ENCODE peak calls at places on chromosomes 2 and 18, in nine cellular contexts. One of them, this sample, is unnamed.

GRCh38 chr2:9408641-9409151 is 14.6 kb downstream of the ITGB1BP1 start:
- DNase-seq in Peyer's patch: no peak
- DNase-seq in body of pancreas: no peak
- DNase-seq in PC-9: peak
- DNase-seq in CD4-positive, alpha-beta T cell: no peak
- DNase-seq in ovary: no peak
- DNase-seq in IMR-90: no peak
- DNase-seq in foreskin keratinocyte: peak
- DNase-seq in astrocyte: peak
- DNase-seq in this sample: no peak

GRCh38 chr18:35968278-35968880 is 4.1 kb upstream of the RMP24 start:
- DNase-seq in Peyer's patch: no peak
- DNase-seq in body of pancreas: no peak
- DNase-seq in PC-9: no peak
- DNase-seq in CD4-positive, alpha-beta T cell: no peak
- DNase-seq in ovary: no peak
- DNase-seq in IMR-90: no peak
- DNase-seq in foreskin keratinocyte: peak
- DNase-seq in astrocyte: no peak
- DNase-seq in this sample: no peak

GRCh38 chr2:39665811-39666488 is at the start of gene TMEM178A:
- DNase-seq in Peyer's patch: no peak
- DNase-seq in body of pancreas: peak
- DNase-seq in PC-9: no peak
- DNase-seq in CD4-positive, alpha-beta T cell: no peak
- DNase-seq in ovary: peak
- DNase-seq in IMR-90: no peak
- DNase-seq in foreskin keratinocyte: no peak
- DNase-seq in astrocyte: no peak
- DNase-seq in this sample: no peak

GRCh38 chr18:48572402-48573126 is 33.7 kb downstream of the CTIF start:
- DNase-seq in Peyer's patch: no peak
- DNase-seq in body of pancreas: no peak
- DNase-seq in PC-9: no peak
- DNase-seq in CD4-positive, alpha-beta T cell: no peak
- DNase-seq in ovary: no peak
- DNase-seq in IMR-90: no peak
- DNase-seq in foreskin keratinocyte: no peak
- DNase-seq in astrocyte: no peak
- DNase-seq in this sample: no peak

GRCh38 chr18:79526468-79527460 is 131.0 kb downstream of the NFATC1 start:
- DNase-seq in Peyer's patch: no peak
- DNase-seq in body of pancreas: no peak
- DNase-seq in PC-9: no peak
- DNase-seq in CD4-positive, alpha-beta T cell: no peak
- DNase-seq in ovary: peak
- DNase-seq in IMR-90: no peak
- DNase-seq in foreskin keratinocyte: no peak
- DNase-seq in astrocyte: no peak
- DNase-seq in this sample: no peak

GRCh38 chr2:166090900-166091299 is 36.9 kb downstream of the SCN1A start:
- DNase-seq in Peyer's patch: no peak
- DNase-seq in body of pancreas: no peak
- DNase-seq in PC-9: no peak
- DNase-seq in CD4-positive, alpha-beta T cell: no peak
- DNase-seq in ovary: no peak
- DNase-seq in IMR-90: peak
- DNase-seq in foreskin keratinocyte: no peak
- DNase-seq in astrocyte: peak
- DNase-seq in this sample: no peak

GRCh38 chr2:58291726-58292430 is 50.8 kb upstream of the FANCL start:
- DNase-seq in Peyer's patch: no peak
- DNase-seq in body of pancreas: no peak
- DNase-seq in PC-9: no peak
- DNase-seq in CD4-positive, alpha-beta T cell: no peak
- DNase-seq in ovary: no peak
- DNase-seq in IMR-90: no peak
- DNase-seq in foreskin keratinocyte: no peak
- DNase-seq in astrocyte: no peak
- DNase-seq in this sample: no peak

GRCh38 chr18:48351216-48352050 is 57.8 kb downstream of the ZBTB7C start:
- DNase-seq in Peyer's patch: no peak
- DNase-seq in body of pancreas: no peak
- DNase-seq in PC-9: no peak
- DNase-seq in CD4-positive, alpha-beta T cell: no peak
- DNase-seq in ovary: no peak
- DNase-seq in IMR-90: no peak
- DNase-seq in foreskin keratinocyte: no peak
- DNase-seq in astrocyte: no peak
- DNase-seq in this sample: no peak

GRCh38 chr18:34222025-34222395 is 2.7 kb downstream of the NOL4 start:
- DNase-seq in Peyer's patch: no peak
- DNase-seq in body of pancreas: no peak
- DNase-seq in PC-9: no peak
- DNase-seq in CD4-positive, alpha-beta T cell: no peak
- DNase-seq in ovary: no peak
- DNase-seq in IMR-90: no peak
- DNase-seq in foreskin keratinocyte: no peak
- DNase-seq in astrocyte: no peak
- DNase-seq in this sample: no peak

GRCh38 chr2:174618179-174618578 is 20.6 kb upstream of the WIPF1 start:
- DNase-seq in Peyer's patch: no peak
- DNase-seq in body of pancreas: no peak
- DNase-seq in PC-9: no peak
- DNase-seq in CD4-positive, alpha-beta T cell: no peak
- DNase-seq in ovary: no peak
- DNase-seq in IMR-90: no peak
- DNase-seq in foreskin keratinocyte: no peak
- DNase-seq in astrocyte: no peak
- DNase-seq in this sample: no peak

GRCh38 chr2:75491129-75491753 is 69.5 kb downstream of the EVA1A start:
- DNase-seq in Peyer's patch: no peak
- DNase-seq in body of pancreas: no peak
- DNase-seq in PC-9: no peak
- DNase-seq in CD4-positive, alpha-beta T cell: no peak
- DNase-seq in ovary: no peak
- DNase-seq in IMR-90: no peak
- DNase-seq in foreskin keratinocyte: no peak
- DNase-seq in astrocyte: peak
- DNase-seq in this sample: no peak

GRCh38 chr2:121694398-121695178 is 42.1 kb downstream of the NIFK start:
- DNase-seq in Peyer's patch: no peak
- DNase-seq in body of pancreas: no peak
- DNase-seq in PC-9: no peak
- DNase-seq in CD4-positive, alpha-beta T cell: no peak
- DNase-seq in ovary: no peak
- DNase-seq in IMR-90: peak
- DNase-seq in foreskin keratinocyte: no peak
- DNase-seq in astrocyte: peak
- DNase-seq in this sample: no peak

GRCh38 chr2:23351388-23352141 is 33.4 kb upstream of the KLHL29 start:
- DNase-seq in Peyer's patch: peak
- DNase-seq in body of pancreas: peak
- DNase-seq in PC-9: no peak
- DNase-seq in CD4-positive, alpha-beta T cell: peak
- DNase-seq in ovary: peak
- DNase-seq in IMR-90: peak
- DNase-seq in foreskin keratinocyte: no peak
- DNase-seq in astrocyte: peak
- DNase-seq in this sample: peak

GRCh38 chr2:172095146-172095904 is 7.4 kb downstream of the DLX2 start:
- DNase-seq in Peyer's patch: peak
- DNase-seq in body of pancreas: no peak
- DNase-seq in PC-9: peak
- DNase-seq in CD4-positive, alpha-beta T cell: peak
- DNase-seq in ovary: peak
- DNase-seq in IMR-90: peak
- DNase-seq in foreskin keratinocyte: peak
- DNase-seq in astrocyte: peak
- DNase-seq in this sample: no peak

DNA sequence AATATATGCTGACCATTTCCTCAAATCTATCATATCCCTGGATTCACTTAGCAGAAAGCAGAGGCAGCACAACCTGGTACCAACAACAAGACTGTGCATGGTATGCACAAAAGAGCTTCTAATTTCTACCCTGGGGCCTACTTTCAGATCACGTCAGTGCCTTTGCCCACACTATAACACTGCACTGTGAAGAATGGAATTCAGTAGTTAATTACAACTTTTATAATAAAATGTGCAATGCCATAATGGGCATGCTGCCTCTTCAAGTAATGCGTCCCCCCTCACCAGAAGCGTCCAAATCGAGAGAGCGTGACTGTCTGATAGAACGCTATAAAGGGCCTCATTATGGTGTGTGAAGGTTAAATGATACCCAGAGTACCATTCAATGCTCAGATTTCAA is 328.1 kb upstream of the PKDCC start:
- DNase-seq in Peyer's patch: no peak
- DNase-seq in body of pancreas: no peak
- DNase-seq in PC-9: no peak
- DNase-seq in CD4-positive, alpha-beta T cell: no peak
- DNase-seq in ovary: no peak
- DNase-seq in IMR-90: no peak
- DNase-seq in foreskin keratinocyte: no peak
- DNase-seq in astrocyte: no peak
- DNase-seq in this sample: no peak
- H3K27ac ChIP-seq in Peyer's patch: no peak
- H3K27ac ChIP-seq in body of pancreas: no peak
- H3K27ac ChIP-seq in PC-9: no peak
- H3K27ac ChIP-seq in CD4-positive, alpha-beta T cell: no peak
- H3K27ac ChIP-seq in ovary: no peak
- H3K27ac ChIP-seq in IMR-90: no peak
- H3K27ac ChIP-seq in foreskin keratinocyte: no peak
- H3K27ac ChIP-seq in astrocyte: no peak
- H3K27ac ChIP-seq in this sample: no peak

GRCh38 chr2:117607202-117607601 is 207.3 kb upstream of the DDX18 start:
- DNase-seq in Peyer's patch: no peak
- DNase-seq in body of pancreas: no peak
- DNase-seq in PC-9: no peak
- DNase-seq in CD4-positive, alpha-beta T cell: no peak
- DNase-seq in ovary: no peak
- DNase-seq in IMR-90: no peak
- DNase-seq in foreskin keratinocyte: no peak
- DNase-seq in astrocyte: no peak
- DNase-seq in this sample: no peak

DNA sequence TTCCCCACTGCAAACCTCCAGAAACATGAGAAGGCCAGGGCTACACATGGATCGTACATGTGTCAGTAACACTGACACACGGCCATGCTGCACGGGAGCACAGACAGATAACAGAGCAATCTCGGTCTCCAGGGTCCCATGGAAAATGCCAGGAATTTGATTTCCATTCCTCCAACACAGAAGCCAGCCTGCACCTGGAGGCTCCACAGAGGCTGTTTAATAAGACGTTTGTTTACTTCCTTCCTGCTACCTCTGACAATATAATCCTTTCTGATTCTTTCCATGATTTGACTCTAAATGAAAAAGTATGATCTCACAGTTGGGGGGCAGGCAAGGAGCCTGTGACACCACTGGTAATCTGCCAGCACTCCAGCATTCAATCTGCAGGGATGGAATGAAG is 210.9 kb upstream of the DDX18 start:
- DNase-seq in Peyer's patch: no peak
- DNase-seq in body of pancreas: no peak
- DNase-seq in PC-9: no peak
- DNase-seq in CD4-positive, alpha-beta T cell: no peak
- DNase-seq in ovary: no peak
- DNase-seq in IMR-90: no peak
- DNase-seq in foreskin keratinocyte: no peak
- DNase-seq in astrocyte: no peak
- DNase-seq in this sample: no peak
- H3K27ac ChIP-seq in Peyer's patch: no peak
- H3K27ac ChIP-seq in body of pancreas: no peak
- H3K27ac ChIP-seq in PC-9: no peak
- H3K27ac ChIP-seq in CD4-positive, alpha-beta T cell: no peak
- H3K27ac ChIP-seq in ovary: no peak
- H3K27ac ChIP-seq in IMR-90: no peak
- H3K27ac ChIP-seq in foreskin keratinocyte: no peak
- H3K27ac ChIP-seq in astrocyte: no peak
- H3K27ac ChIP-seq in this sample: no peak

GRCh38 chr18:21167641-21168372 is 56.2 kb upstream of the ROCK1 start:
- DNase-seq in Peyer's patch: no peak
- DNase-seq in body of pancreas: peak
- DNase-seq in PC-9: peak
- DNase-seq in CD4-positive, alpha-beta T cell: no peak
- DNase-seq in ovary: no peak
- DNase-seq in IMR-90: no peak
- DNase-seq in foreskin keratinocyte: no peak
- DNase-seq in astrocyte: peak
- DNase-seq in this sample: no peak
- H3K27ac ChIP-seq in Peyer's patch: no peak
- H3K27ac ChIP-seq in body of pancreas: no peak
- H3K27ac ChIP-seq in PC-9: no peak
- H3K27ac ChIP-seq in CD4-positive, alpha-beta T cell: no peak
- H3K27ac ChIP-seq in ovary: no peak
- H3K27ac ChIP-seq in IMR-90: no peak
- H3K27ac ChIP-seq in foreskin keratinocyte: no peak
- H3K27ac ChIP-seq in astrocyte: no peak
- H3K27ac ChIP-seq in this sample: no peak

DNA sequence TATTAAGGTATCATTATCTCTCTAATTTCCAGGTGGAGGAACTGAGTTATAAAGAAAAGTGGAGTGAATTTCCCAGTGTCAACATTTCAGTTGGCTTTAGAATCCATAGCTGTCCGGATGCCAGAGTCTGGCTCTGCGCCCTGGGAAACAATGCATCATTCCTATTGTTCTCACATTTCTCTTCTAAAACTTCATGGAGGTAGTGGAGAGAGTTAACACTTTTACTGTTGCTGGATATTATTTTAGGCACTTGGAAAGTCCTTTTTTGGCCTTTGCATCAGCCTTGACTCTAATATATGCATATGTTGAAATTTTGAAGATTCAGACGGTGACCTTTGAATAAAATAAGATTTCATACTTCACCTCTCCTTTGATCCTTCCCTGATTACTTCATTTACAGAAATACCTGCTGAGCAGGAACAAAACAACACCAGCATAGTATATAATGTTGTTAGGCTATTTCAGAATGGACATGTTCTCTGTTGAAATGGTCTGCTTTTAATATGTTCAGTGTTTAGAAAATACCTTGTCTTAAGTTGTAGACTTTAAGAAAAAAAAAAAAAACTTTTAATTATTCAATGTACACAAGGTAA is 148.8 kb downstream of the EPHA4 start:
- DNase-seq in Peyer's patch: no peak
- DNase-seq in body of pancreas: no peak
- DNase-seq in PC-9: peak
- DNase-seq in CD4-positive, alpha-beta T cell: no peak
- DNase-seq in ovary: no peak
- DNase-seq in IMR-90: no peak
- DNase-seq in foreskin keratinocyte: no peak
- DNase-seq in astrocyte: peak
- DNase-seq in this sample: no peak
- H3K27ac ChIP-seq in Peyer's patch: no peak
- H3K27ac ChIP-seq in body of pancreas: no peak
- H3K27ac ChIP-seq in PC-9: no peak
- H3K27ac ChIP-seq in CD4-positive, alpha-beta T cell: no peak
- H3K27ac ChIP-seq in ovary: no peak
- H3K27ac ChIP-seq in IMR-90: no peak
- H3K27ac ChIP-seq in foreskin keratinocyte: no peak
- H3K27ac ChIP-seq in astrocyte: peak
- H3K27ac ChIP-seq in this sample: no peak

GRCh38 chr2:155100261-155100660 is 401.8 kb downstream of the KCNJ3 start:
- DNase-seq in Peyer's patch: no peak
- DNase-seq in body of pancreas: no peak
- DNase-seq in PC-9: peak
- DNase-seq in CD4-positive, alpha-beta T cell: no peak
- DNase-seq in ovary: no peak
- DNase-seq in IMR-90: no peak
- DNase-seq in foreskin keratinocyte: no peak
- DNase-seq in astrocyte: no peak
- DNase-seq in this sample: no peak
- H3K27ac ChIP-seq in Peyer's patch: no peak
- H3K27ac ChIP-seq in body of pancreas: no peak
- H3K27ac ChIP-seq in PC-9: peak
- H3K27ac ChIP-seq in CD4-positive, alpha-beta T cell: no peak
- H3K27ac ChIP-seq in ovary: no peak
- H3K27ac ChIP-seq in IMR-90: no peak
- H3K27ac ChIP-seq in foreskin keratinocyte: no peak
- H3K27ac ChIP-seq in astrocyte: no peak
- H3K27ac ChIP-seq in this sample: no peak

This sample was measured in substantia nigra.